ENCODE peak calls at places on chromosomes 6 and 20, in ten cellular contexts. One of them, this sample, is unnamed.
A peak's percentile ranks its signal among the peaks of the same experiment; 100 is the strongest.

GRCh38 chr20:8144282-8145245 is 12.5 kb downstream of the PLCB1 start:
- DNase-seq in LNCaP clone FGC: no peak
- DNase-seq in caudate nucleus: no peak
- DNase-seq in endothelial cell: peak; percentile 5
- DNase-seq in activated gamma-delta T cell treated with anti-CD3 and anti-CD28 coated beads, Interleukin-2, amount 50 U/mL, for 16 hours: peak; percentile 3
- DNase-seq in GM18507: no peak
- DNase-seq in PC-3: peak; percentile 43
- DNase-seq in T-helper 1 cell: no peak
- DNase-seq in CD4-positive, CD25-positive, alpha-beta regulatory T cell: no peak
- DNase-seq in AG04450: peak; percentile 44
- DNase-seq in this sample: peak; percentile 38

GRCh38 chr6:122753688-122754056 is 25.8 kb upstream of the FABP7 start:
- DNase-seq in LNCaP clone FGC: no peak
- DNase-seq in caudate nucleus: no peak
- DNase-seq in endothelial cell: no peak
- DNase-seq in activated gamma-delta T cell treated with anti-CD3 and anti-CD28 coated beads, Interleukin-2, amount 50 U/mL, for 16 hours: no peak
- DNase-seq in GM18507: no peak
- DNase-seq in PC-3: no peak
- DNase-seq in T-helper 1 cell: no peak
- DNase-seq in CD4-positive, CD25-positive, alpha-beta regulatory T cell: no peak
- DNase-seq in AG04450: no peak
- DNase-seq in this sample: no peak

GRCh38 chr6:109002100-109002697 is 92.4 kb downstream of the SESN1 start:
- DNase-seq in LNCaP clone FGC: peak; percentile 80
- DNase-seq in caudate nucleus: no peak
- DNase-seq in endothelial cell: no peak
- DNase-seq in activated gamma-delta T cell treated with anti-CD3 and anti-CD28 coated beads, Interleukin-2, amount 50 U/mL, for 16 hours: no peak
- DNase-seq in GM18507: no peak
- DNase-seq in PC-3: peak; percentile 1
- DNase-seq in T-helper 1 cell: no peak
- DNase-seq in CD4-positive, CD25-positive, alpha-beta regulatory T cell: no peak
- DNase-seq in AG04450: no peak
- DNase-seq in this sample: no peak

GRCh38 chr6:128731249-128732165 is 151.4 kb upstream of the LAMA2 start:
- DNase-seq in LNCaP clone FGC: peak; percentile 7
- DNase-seq in caudate nucleus: peak; percentile 2
- DNase-seq in endothelial cell: peak; percentile 33
- DNase-seq in activated gamma-delta T cell treated with anti-CD3 and anti-CD28 coated beads, Interleukin-2, amount 50 U/mL, for 16 hours: no peak
- DNase-seq in GM18507: no peak
- DNase-seq in PC-3: peak; percentile 65
- DNase-seq in T-helper 1 cell: no peak
- DNase-seq in CD4-positive, CD25-positive, alpha-beta regulatory T cell: peak; percentile 2
- DNase-seq in AG04450: peak; percentile 27
- DNase-seq in this sample: no peak

GRCh38 chr6:148452921-148453320 is 110.3 kb downstream of the SASH1 start:
- DNase-seq in LNCaP clone FGC: no peak
- DNase-seq in caudate nucleus: no peak
- DNase-seq in endothelial cell: no peak
- DNase-seq in activated gamma-delta T cell treated with anti-CD3 and anti-CD28 coated beads, Interleukin-2, amount 50 U/mL, for 16 hours: no peak
- DNase-seq in GM18507: no peak
- DNase-seq in PC-3: no peak
- DNase-seq in T-helper 1 cell: no peak
- DNase-seq in CD4-positive, CD25-positive, alpha-beta regulatory T cell: no peak
- DNase-seq in AG04450: no peak
- DNase-seq in this sample: no peak

GRCh38 chr6:7973603-7974002 is 63.0 kb upstream of the TXNDC5 start:
- DNase-seq in LNCaP clone FGC: no peak
- DNase-seq in caudate nucleus: no peak
- DNase-seq in endothelial cell: no peak
- DNase-seq in activated gamma-delta T cell treated with anti-CD3 and anti-CD28 coated beads, Interleukin-2, amount 50 U/mL, for 16 hours: no peak
- DNase-seq in GM18507: no peak
- DNase-seq in PC-3: peak; percentile 78
- DNase-seq in T-helper 1 cell: no peak
- DNase-seq in CD4-positive, CD25-positive, alpha-beta regulatory T cell: no peak
- DNase-seq in AG04450: no peak
- DNase-seq in this sample: no peak

GRCh38 chr6:158629376-158630221 is 14.9 kb downstream of the DYNLT1 start:
- DNase-seq in LNCaP clone FGC: no peak
- DNase-seq in caudate nucleus: no peak
- DNase-seq in endothelial cell: no peak
- DNase-seq in activated gamma-delta T cell treated with anti-CD3 and anti-CD28 coated beads, Interleukin-2, amount 50 U/mL, for 16 hours: no peak
- DNase-seq in GM18507: no peak
- DNase-seq in PC-3: peak; percentile 12
- DNase-seq in T-helper 1 cell: no peak
- DNase-seq in CD4-positive, CD25-positive, alpha-beta regulatory T cell: no peak
- DNase-seq in AG04450: no peak
- DNase-seq in this sample: no peak

GRCh38 chr6:41462980-41463930 is 82.9 kb upstream of the FOXP4 start:
- DNase-seq in LNCaP clone FGC: no peak
- DNase-seq in caudate nucleus: peak; percentile 30
- DNase-seq in endothelial cell: peak; percentile 69
- DNase-seq in activated gamma-delta T cell treated with anti-CD3 and anti-CD28 coated beads, Interleukin-2, amount 50 U/mL, for 16 hours: no peak
- DNase-seq in GM18507: peak; percentile 37
- DNase-seq in PC-3: peak; percentile 70
- DNase-seq in T-helper 1 cell: no peak
- DNase-seq in CD4-positive, CD25-positive, alpha-beta regulatory T cell: no peak
- DNase-seq in AG04450: peak; percentile 30
- DNase-seq in this sample: no peak

GRCh38 chr6:52538921-52539354 is 37.9 kb downstream of the TRAM2 start:
- DNase-seq in LNCaP clone FGC: no peak
- DNase-seq in caudate nucleus: no peak
- DNase-seq in endothelial cell: no peak
- DNase-seq in activated gamma-delta T cell treated with anti-CD3 and anti-CD28 coated beads, Interleukin-2, amount 50 U/mL, for 16 hours: no peak
- DNase-seq in GM18507: no peak
- DNase-seq in PC-3: no peak
- DNase-seq in T-helper 1 cell: no peak
- DNase-seq in CD4-positive, CD25-positive, alpha-beta regulatory T cell: no peak
- DNase-seq in AG04450: no peak
- DNase-seq in this sample: no peak

GRCh38 chr6:165245287-165245686 is 64.1 kb downstream of the C6orf118 start:
- DNase-seq in LNCaP clone FGC: peak; percentile 28
- DNase-seq in caudate nucleus: no peak
- DNase-seq in endothelial cell: no peak
- DNase-seq in activated gamma-delta T cell treated with anti-CD3 and anti-CD28 coated beads, Interleukin-2, amount 50 U/mL, for 16 hours: no peak
- DNase-seq in GM18507: no peak
- DNase-seq in PC-3: peak; percentile 31
- DNase-seq in T-helper 1 cell: no peak
- DNase-seq in CD4-positive, CD25-positive, alpha-beta regulatory T cell: no peak
- DNase-seq in AG04450: no peak
- DNase-seq in this sample: no peak

GRCh38 chr6:149210376-149210775 is 107.1 kb upstream of the TAB2 start:
- DNase-seq in LNCaP clone FGC: no peak
- DNase-seq in caudate nucleus: no peak
- DNase-seq in endothelial cell: no peak
- DNase-seq in activated gamma-delta T cell treated with anti-CD3 and anti-CD28 coated beads, Interleukin-2, amount 50 U/mL, for 16 hours: peak; percentile 7
- DNase-seq in GM18507: no peak
- DNase-seq in PC-3: peak; percentile 10
- DNase-seq in T-helper 1 cell: no peak
- DNase-seq in CD4-positive, CD25-positive, alpha-beta regulatory T cell: peak; percentile 75
- DNase-seq in AG04450: no peak
- DNase-seq in this sample: no peak

GRCh38 chr20:58755751-58756524 is 63.3 kb downstream of the NPEPL1 start:
- DNase-seq in LNCaP clone FGC: no peak
- DNase-seq in caudate nucleus: no peak
- DNase-seq in endothelial cell: no peak
- DNase-seq in activated gamma-delta T cell treated with anti-CD3 and anti-CD28 coated beads, Interleukin-2, amount 50 U/mL, for 16 hours: no peak
- DNase-seq in GM18507: no peak
- DNase-seq in PC-3: no peak
- DNase-seq in T-helper 1 cell: no peak
- DNase-seq in CD4-positive, CD25-positive, alpha-beta regulatory T cell: no peak
- DNase-seq in AG04450: no peak
- DNase-seq in this sample: no peak

GRCh38 chr6:165636415-165637048 is 26.5 kb downstream of the PDE10A start:
- DNase-seq in LNCaP clone FGC: no peak
- DNase-seq in caudate nucleus: no peak
- DNase-seq in endothelial cell: no peak
- DNase-seq in activated gamma-delta T cell treated with anti-CD3 and anti-CD28 coated beads, Interleukin-2, amount 50 U/mL, for 16 hours: no peak
- DNase-seq in GM18507: no peak
- DNase-seq in PC-3: no peak
- DNase-seq in T-helper 1 cell: no peak
- DNase-seq in CD4-positive, CD25-positive, alpha-beta regulatory T cell: no peak
- DNase-seq in AG04450: no peak
- DNase-seq in this sample: no peak

GRCh38 chr20:33211817-33212424 is 5.2 kb upstream of the BPIFA3 start:
- DNase-seq in LNCaP clone FGC: peak; percentile 81
- DNase-seq in caudate nucleus: no peak
- DNase-seq in endothelial cell: peak; percentile 68
- DNase-seq in activated gamma-delta T cell treated with anti-CD3 and anti-CD28 coated beads, Interleukin-2, amount 50 U/mL, for 16 hours: no peak
- DNase-seq in GM18507: peak; percentile 15
- DNase-seq in PC-3: peak; percentile 69
- DNase-seq in T-helper 1 cell: peak; percentile 8
- DNase-seq in CD4-positive, CD25-positive, alpha-beta regulatory T cell: peak; percentile 50
- DNase-seq in AG04450: no peak
- DNase-seq in this sample: no peak

GRCh38 chr6:16690244-16691142 is 70.8 kb downstream of the ATXN1 start:
- DNase-seq in LNCaP clone FGC: no peak
- DNase-seq in caudate nucleus: no peak
- DNase-seq in endothelial cell: no peak
- DNase-seq in activated gamma-delta T cell treated with anti-CD3 and anti-CD28 coated beads, Interleukin-2, amount 50 U/mL, for 16 hours: no peak
- DNase-seq in GM18507: no peak
- DNase-seq in PC-3: peak; percentile 91
- DNase-seq in T-helper 1 cell: no peak
- DNase-seq in CD4-positive, CD25-positive, alpha-beta regulatory T cell: no peak
- DNase-seq in AG04450: no peak
- DNase-seq in this sample: no peak

GRCh38 chr6:47587503-47587902 is 109.9 kb downstream of the CD2AP start:
- DNase-seq in LNCaP clone FGC: no peak
- DNase-seq in caudate nucleus: no peak
- DNase-seq in endothelial cell: no peak
- DNase-seq in activated gamma-delta T cell treated with anti-CD3 and anti-CD28 coated beads, Interleukin-2, amount 50 U/mL, for 16 hours: no peak
- DNase-seq in GM18507: no peak
- DNase-seq in PC-3: peak; percentile 12
- DNase-seq in T-helper 1 cell: no peak
- DNase-seq in CD4-positive, CD25-positive, alpha-beta regulatory T cell: no peak
- DNase-seq in AG04450: peak; percentile 1
- DNase-seq in this sample: no peak

GRCh38 chr6:163986313-163986712 is 571.8 kb downstream of the QKI start:
- DNase-seq in LNCaP clone FGC: no peak
- DNase-seq in caudate nucleus: no peak
- DNase-seq in endothelial cell: no peak
- DNase-seq in activated gamma-delta T cell treated with anti-CD3 and anti-CD28 coated beads, Interleukin-2, amount 50 U/mL, for 16 hours: no peak
- DNase-seq in GM18507: no peak
- DNase-seq in PC-3: no peak
- DNase-seq in T-helper 1 cell: no peak
- DNase-seq in CD4-positive, CD25-positive, alpha-beta regulatory T cell: no peak
- DNase-seq in AG04450: no peak
- DNase-seq in this sample: no peak

GRCh38 chr20:2421247-2421646 is 40.5 kb downstream of the TGM6 start:
- DNase-seq in LNCaP clone FGC: no peak
- DNase-seq in caudate nucleus: no peak
- DNase-seq in endothelial cell: no peak
- DNase-seq in activated gamma-delta T cell treated with anti-CD3 and anti-CD28 coated beads, Interleukin-2, amount 50 U/mL, for 16 hours: no peak
- DNase-seq in GM18507: no peak
- DNase-seq in PC-3: peak; percentile 51
- DNase-seq in T-helper 1 cell: no peak
- DNase-seq in CD4-positive, CD25-positive, alpha-beta regulatory T cell: no peak
- DNase-seq in AG04450: no peak
- DNase-seq in this sample: no peak

GRCh38 chr6:98203170-98203806 is 631.1 kb upstream of the POU3F2 start:
- DNase-seq in LNCaP clone FGC: no peak
- DNase-seq in caudate nucleus: no peak
- DNase-seq in endothelial cell: peak; percentile 12
- DNase-seq in activated gamma-delta T cell treated with anti-CD3 and anti-CD28 coated beads, Interleukin-2, amount 50 U/mL, for 16 hours: no peak
- DNase-seq in GM18507: no peak
- DNase-seq in PC-3: peak; percentile 19
- DNase-seq in T-helper 1 cell: no peak
- DNase-seq in CD4-positive, CD25-positive, alpha-beta regulatory T cell: no peak
- DNase-seq in AG04450: no peak
- DNase-seq in this sample: no peak

GRCh38 chr6:37495199-37495913 is 4.3 kb downstream of the CCDC167 start:
- DNase-seq in LNCaP clone FGC: no peak
- DNase-seq in caudate nucleus: no peak
- DNase-seq in endothelial cell: no peak
- DNase-seq in activated gamma-delta T cell treated with anti-CD3 and anti-CD28 coated beads, Interleukin-2, amount 50 U/mL, for 16 hours: no peak
- DNase-seq in GM18507: no peak
- DNase-seq in PC-3: no peak
- DNase-seq in T-helper 1 cell: no peak
- DNase-seq in CD4-positive, CD25-positive, alpha-beta regulatory T cell: no peak
- DNase-seq in AG04450: no peak
- DNase-seq in this sample: no peak

GRCh38 chr6:168247456-168248147 is 72.0 kb downstream of the DACT2 start:
- DNase-seq in LNCaP clone FGC: peak; percentile 21
- DNase-seq in caudate nucleus: no peak
- DNase-seq in endothelial cell: no peak
- DNase-seq in activated gamma-delta T cell treated with anti-CD3 and anti-CD28 coated beads, Interleukin-2, amount 50 U/mL, for 16 hours: no peak
- DNase-seq in GM18507: no peak
- DNase-seq in PC-3: no peak
- DNase-seq in T-helper 1 cell: no peak
- DNase-seq in CD4-positive, CD25-positive, alpha-beta regulatory T cell: no peak
- DNase-seq in AG04450: no peak
- DNase-seq in this sample: no peak

GRCh38 chr20:49132995-49133451 is 55.1 kb downstream of the STAU1 start:
- DNase-seq in LNCaP clone FGC: peak; percentile 53
- DNase-seq in caudate nucleus: no peak
- DNase-seq in endothelial cell: peak; percentile 20
- DNase-seq in activated gamma-delta T cell treated with anti-CD3 and anti-CD28 coated beads, Interleukin-2, amount 50 U/mL, for 16 hours: no peak
- DNase-seq in GM18507: peak; percentile 35
- DNase-seq in PC-3: peak; percentile 90
- DNase-seq in T-helper 1 cell: peak; percentile 10
- DNase-seq in CD4-positive, CD25-positive, alpha-beta regulatory T cell: peak; percentile 76
- DNase-seq in AG04450: peak; percentile 50
- DNase-seq in this sample: no peak

GRCh38 chr6:40999498-41000070 is 39.4 kb downstream of the UNC5CL start:
- DNase-seq in LNCaP clone FGC: no peak
- DNase-seq in caudate nucleus: no peak
- DNase-seq in endothelial cell: peak; percentile 66
- DNase-seq in activated gamma-delta T cell treated with anti-CD3 and anti-CD28 coated beads, Interleukin-2, amount 50 U/mL, for 16 hours: no peak
- DNase-seq in GM18507: peak; percentile 15
- DNase-seq in PC-3: peak; percentile 35
- DNase-seq in T-helper 1 cell: no peak
- DNase-seq in CD4-positive, CD25-positive, alpha-beta regulatory T cell: peak; percentile 37
- DNase-seq in AG04450: no peak
- DNase-seq in this sample: no peak

GRCh38 chr6:85449818-85450577 is at the start of gene NT5E:
- DNase-seq in LNCaP clone FGC: no peak
- DNase-seq in caudate nucleus: peak; percentile 74
- DNase-seq in endothelial cell: peak; percentile 71
- DNase-seq in activated gamma-delta T cell treated with anti-CD3 and anti-CD28 coated beads, Interleukin-2, amount 50 U/mL, for 16 hours: peak; percentile 25
- DNase-seq in GM18507: peak; percentile 54
- DNase-seq in PC-3: peak; percentile 65
- DNase-seq in T-helper 1 cell: no peak
- DNase-seq in CD4-positive, CD25-positive, alpha-beta regulatory T cell: peak; percentile 41
- DNase-seq in AG04450: no peak
- DNase-seq in this sample: no peak

GRCh38 chr6:111480988-111481830 is 1.8 kb downstream of the REV3L start:
- DNase-seq in LNCaP clone FGC: no peak
- DNase-seq in caudate nucleus: no peak
- DNase-seq in endothelial cell: no peak
- DNase-seq in activated gamma-delta T cell treated with anti-CD3 and anti-CD28 coated beads, Interleukin-2, amount 50 U/mL, for 16 hours: no peak
- DNase-seq in GM18507: no peak
- DNase-seq in PC-3: no peak
- DNase-seq in T-helper 1 cell: no peak
- DNase-seq in CD4-positive, CD25-positive, alpha-beta regulatory T cell: no peak
- DNase-seq in AG04450: no peak
- DNase-seq in this sample: no peak

GRCh38 chr6:27250955-27251671 is 3.6 kb downstream of the PRSS16 start:
- DNase-seq in LNCaP clone FGC: no peak
- DNase-seq in caudate nucleus: no peak
- DNase-seq in endothelial cell: peak; percentile 69
- DNase-seq in activated gamma-delta T cell treated with anti-CD3 and anti-CD28 coated beads, Interleukin-2, amount 50 U/mL, for 16 hours: peak; percentile 25
- DNase-seq in GM18507: peak; percentile 50
- DNase-seq in PC-3: peak; percentile 89
- DNase-seq in T-helper 1 cell: peak; percentile 57
- DNase-seq in CD4-positive, CD25-positive, alpha-beta regulatory T cell: peak; percentile 59
- DNase-seq in AG04450: no peak
- DNase-seq in this sample: no peak

GRCh38 chr20:58822175-58822574 is 28.5 kb downstream of the GNAS-AS1 start:
- DNase-seq in LNCaP clone FGC: no peak
- DNase-seq in caudate nucleus: no peak
- DNase-seq in endothelial cell: no peak
- DNase-seq in activated gamma-delta T cell treated with anti-CD3 and anti-CD28 coated beads, Interleukin-2, amount 50 U/mL, for 16 hours: no peak
- DNase-seq in GM18507: no peak
- DNase-seq in PC-3: no peak
- DNase-seq in T-helper 1 cell: no peak
- DNase-seq in CD4-positive, CD25-positive, alpha-beta regulatory T cell: no peak
- DNase-seq in AG04450: no peak
- DNase-seq in this sample: no peak

GRCh38 chr6:125356888-125357287 is 55.1 kb upstream of the HDDC2 start:
- DNase-seq in LNCaP clone FGC: no peak
- DNase-seq in caudate nucleus: peak; percentile 40
- DNase-seq in endothelial cell: no peak
- DNase-seq in activated gamma-delta T cell treated with anti-CD3 and anti-CD28 coated beads, Interleukin-2, amount 50 U/mL, for 16 hours: no peak
- DNase-seq in GM18507: no peak
- DNase-seq in PC-3: no peak
- DNase-seq in T-helper 1 cell: no peak
- DNase-seq in CD4-positive, CD25-positive, alpha-beta regulatory T cell: no peak
- DNase-seq in AG04450: no peak
- DNase-seq in this sample: no peak